ENCODE peak calls at places on chromosomes 3 and 15, in nine cellular contexts. B is fibroblast of the aortic adventitia, S is lower leg skin, H is ovary, G is cardiac muscle cell, U is thoracic aorta, Y is GM12864, Z is brain microvascular endothelial cell, V is NB4. T is an unnamed sample.

GRCh38 chr3:53252105-53252946 is 3.5 kb downstream of the TKT start:
- DNase-seq in B (no peak), S (no peak), H (no peak), G (peak; percentile 50), U (no peak), Y (no peak), Z (no peak), V (peak; percentile 79), T (no peak)

GRCh38 chr3:126117786-126118185 is 33.9 kb upstream of the SLC41A3 start:
- DNase-seq in B (no peak), S (no peak), H (no peak), G (no peak), U (no peak), Y (no peak), Z (no peak), V (no peak), T (no peak)

GRCh38 chr3:193240850-193241706 is at the start of gene PLAAT1:
- DNase-seq in B (peak; percentile 9), S (no peak), H (peak; percentile 70), G (peak; percentile 76), U (no peak), Y (no peak), Z (no peak), V (no peak), T (peak; percentile 17)

GRCh38 chr3:119259821-119260220 is 19.1 kb upstream of the B4GALT4 start:
- DNase-seq in B (no peak), S (no peak), H (no peak), G (no peak), U (no peak), Y (no peak), Z (no peak), V (no peak), T (no peak)

GRCh38 chr3:74302959-74303358 is 311.5 kb downstream of the CNTN3 start:
- DNase-seq in B (no peak), S (no peak), H (no peak), G (no peak), U (no peak), Y (no peak), Z (no peak), V (no peak), T (no peak)

GRCh38 chr15:66566963-66567531 is 1.2 kb upstream of the LCTL start:
- DNase-seq in B (peak; percentile 76), S (peak; percentile 82), H (peak; percentile 47), G (peak; percentile 82), U (peak; percentile 22), Y (peak; percentile 27), Z (peak; percentile 64), V (peak; percentile 75), T (peak; percentile 66)

GRCh38 chr3:170038434-170039110 is 777 bp downstream of the GPR160 start:
- DNase-seq in B (no peak), S (no peak), H (no peak), G (no peak), U (no peak), Y (no peak), Z (no peak), V (peak; percentile 65), T (no peak)

GRCh38 chr15:91882858-91883586 is 29.5 kb downstream of the SLCO3A1 start:
- DNase-seq in B (peak; percentile 22), S (peak; percentile 75), H (no peak), G (no peak), U (no peak), Y (no peak), Z (no peak), V (no peak), T (no peak)

GRCh38 chr15:61393949-61394348 is 164.8 kb upstream of the RORA start:
- DNase-seq in B (no peak), S (no peak), H (no peak), G (no peak), U (no peak), Y (no peak), Z (no peak), V (no peak), T (no peak)

GRCh38 chr15:52334491-52335160 is 39.0 kb upstream of the MYO5C start:
- DNase-seq in B (peak; percentile 16), S (no peak), H (no peak), G (no peak), U (no peak), Y (no peak), Z (peak; percentile 9), V (no peak), T (peak; percentile 58)

GRCh38 chr15:78944669-78945407 is at the start of gene CTSH:
- DNase-seq in B (peak; percentile 21), S (peak; percentile 94), H (peak; percentile 90), G (peak; percentile 65), U (no peak), Y (peak; percentile 54), Z (no peak), V (peak; percentile 87), T (peak; percentile 15)

GRCh38 chr3:46585799-46586693 is 19.9 kb upstream of the LRRC2 start:
- DNase-seq in B (no peak), S (no peak), H (no peak), G (no peak), U (no peak), Y (no peak), Z (no peak), V (no peak), T (no peak)

GRCh38 chr3:4522962-4523361 is 29.8 kb downstream of the ITPR1 start:
- DNase-seq in B (no peak), S (no peak), H (no peak), G (no peak), U (no peak), Y (no peak), Z (no peak), V (no peak), T (no peak)

GRCh38 chr3:197478746-197479668 is 76.8 kb downstream of the BDH1 start:
- DNase-seq in B (no peak), S (no peak), H (no peak), G (no peak), U (no peak), Y (no peak), Z (no peak), V (peak; percentile 15), T (peak; percentile 59)

GRCh38 chr3:133763797-133764734 is 17.9 kb downstream of the TF start:
- DNase-seq in B (peak; percentile 8), S (no peak), H (no peak), G (peak; percentile 49), U (no peak), Y (no peak), Z (no peak), V (no peak), T (no peak)

GRCh38 chr15:66765478-66766281 is 63.6 kb downstream of the SMAD6 start:
- DNase-seq in B (peak; percentile 43), S (no peak), H (peak; percentile 43), G (peak; percentile 46), U (no peak), Y (peak; percentile 4), Z (no peak), V (peak; percentile 82), T (peak; percentile 67)

GRCh38 chr3:139629033-139629432 is 48.7 kb downstream of the NMNAT3 start:
- DNase-seq in B (no peak), S (no peak), H (no peak), G (peak; percentile 4), U (no peak), Y (peak; percentile 7), Z (peak; percentile 9), V (peak; percentile 38), T (peak; percentile 2)

GRCh38 chr15:70268698-70269251 is 171.1 kb upstream of the TLE3 start:
- DNase-seq in B (no peak), S (no peak), H (peak; percentile 33), G (no peak), U (no peak), Y (no peak), Z (no peak), V (no peak), T (no peak)

DNA sequence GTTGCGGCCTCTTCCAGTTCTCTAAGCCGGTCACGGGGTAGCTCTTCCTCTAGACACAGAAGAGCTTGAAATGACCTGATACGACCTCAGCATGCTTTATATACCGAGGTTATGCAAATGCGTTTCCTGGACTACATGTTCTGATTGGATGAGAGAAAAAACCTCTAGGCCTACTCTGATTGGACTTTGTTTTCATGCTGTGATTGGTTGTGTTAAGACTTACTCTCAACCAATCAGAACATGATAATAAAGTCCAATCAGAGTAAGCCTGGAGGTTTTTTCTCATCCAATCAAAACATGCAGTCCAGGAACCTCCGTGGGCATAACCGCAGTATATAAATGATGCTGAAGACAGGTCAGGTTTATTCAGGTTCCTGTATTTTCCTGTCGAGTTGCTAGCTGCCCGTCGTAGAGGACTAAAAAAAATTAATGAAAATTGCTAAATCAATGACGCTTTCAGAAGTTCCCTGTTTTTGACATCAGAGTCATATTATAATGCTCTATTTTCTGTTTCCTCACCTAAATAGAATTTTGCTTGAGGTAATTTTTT is 177.4 kb downstream of the POTEB3 start:
- DNase-seq in B (no peak), S (no peak), H (no peak), G (no peak), U (no peak), Y (no peak), Z (no peak), V (no peak), T (no peak)
- TF ChIP-seq CTCF in B (no peak), S (no peak), H (no peak), G (no peak), U (no peak), Y (no peak), Z (no peak), V (no peak), T (no peak)

GRCh38 chr3:184563569-184563925 is 2.0 kb downstream of the EPHB3 start:
- DNase-seq in B (no peak), S (no peak), H (no peak), G (no peak), U (no peak), Y (no peak), Z (no peak), V (no peak), T (no peak)
- H3K4me3 ChIP-seq in B (peak overlapping the region; percentile 73), S (peak overlapping the region; percentile 57), H (peak overlapping the region; percentile 84), G (peak overlapping the region; percentile 98), U (no peak overlapping the region), Y (no peak overlapping the region), Z (no peak overlapping the region), V (no peak overlapping the region), T (peak overlapping the region; percentile 75)

GRCh38 chr3:111895079-111895478 is 36.0 kb downstream of the PHLDB2 start:
- DNase-seq in B (peak; percentile 40), S (no peak), H (no peak), G (peak; percentile 67), U (no peak), Y (no peak), Z (peak; percentile 47), V (peak; percentile 12), T (peak; percentile 65)
- TF ChIP-seq CTCF in B (peak; percentile 31), S (no peak), H (no peak), G (peak; percentile 52), U (no peak), Y (peak; percentile 20), Z (peak; percentile 60), V (no peak), T (peak; percentile 71)

DNA sequence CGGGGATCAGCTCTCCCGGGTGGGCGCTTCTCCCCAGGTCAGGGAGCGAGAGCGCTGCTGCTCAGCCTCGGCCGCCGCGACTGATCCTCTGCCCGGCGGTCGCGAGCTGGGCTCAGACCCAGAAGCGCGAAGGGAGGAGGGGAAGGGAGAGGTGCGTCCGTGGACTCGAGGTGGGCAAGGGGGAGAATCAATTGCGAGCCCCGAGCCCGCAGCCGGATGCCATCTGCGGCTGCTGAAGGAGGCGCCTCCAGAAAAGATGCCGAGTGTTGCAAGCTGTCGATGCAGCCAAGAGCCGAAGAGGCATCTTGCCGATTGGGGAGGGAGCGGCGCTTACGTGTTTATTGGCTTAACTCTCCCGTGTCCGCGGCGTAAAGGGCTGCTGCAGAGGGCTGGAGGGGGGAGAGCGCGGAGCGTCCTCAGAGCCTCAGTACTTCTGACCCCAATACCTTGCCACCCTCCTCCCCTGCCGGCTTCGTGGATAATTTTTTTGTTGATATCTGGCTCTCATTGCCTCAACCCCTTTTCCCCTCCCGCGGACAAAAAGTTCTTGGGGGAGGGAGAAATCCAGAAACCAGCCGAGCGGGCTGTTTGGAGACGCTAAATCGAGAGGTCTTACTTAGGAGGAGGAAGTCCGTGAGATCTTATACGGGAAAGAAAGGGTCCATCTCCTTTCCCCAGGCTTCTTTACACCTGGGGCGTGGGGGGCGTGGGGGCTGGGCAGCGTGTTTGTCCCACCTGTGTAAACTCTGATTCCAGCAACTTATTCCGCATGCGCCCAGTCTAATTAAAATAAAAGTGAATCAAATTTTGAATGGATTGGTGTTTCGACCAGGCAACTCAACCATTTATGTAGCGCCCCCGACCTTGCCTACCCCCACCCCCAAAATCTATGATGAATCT is at the start of gene CADPS:
- DNase-seq in B (no peak), S (no peak), H (peak; percentile 30), G (no peak), U (no peak), Y (no peak), Z (no peak), V (no peak), T (peak; percentile 29)
- H3K4me3 ChIP-seq in B (no peak within 1 kb of the TSS), S (peak within 1 kb of the TSS; percentile 35), H (peak within 1 kb of the TSS; percentile 32), G (peak within 1 kb of the TSS; percentile 92), U (peak within 1 kb of the TSS; percentile 64), Y (no peak within 1 kb of the TSS), Z (peak within 1 kb of the TSS; percentile 23), V (no peak within 1 kb of the TSS), T (peak within 1 kb of the TSS; percentile 55)